ENCODE peak calls at places on chromosomes 7 and 10, in four cellular contexts. One of them, this sample, is unnamed.

GRCh38 chr10:94027197-94027596 is 33.5 kb downstream of the PLCE1 start:
- DNase-seq in neural crest cell: no peak
- DNase-seq in naive thymus-derived CD8-positive, alpha-beta T cell: no peak
- DNase-seq in amygdala: no peak
- DNase-seq in this sample: no peak

GRCh38 chr10:79242620-79243152 is 104.6 kb upstream of the PPIF start:
- DNase-seq in neural crest cell: peak
- DNase-seq in naive thymus-derived CD8-positive, alpha-beta T cell: peak
- DNase-seq in amygdala: peak
- DNase-seq in this sample: peak

GRCh38 chr7:130821864-130822263 is 87.9 kb upstream of the KLF14 start:
- DNase-seq in neural crest cell: no peak
- DNase-seq in naive thymus-derived CD8-positive, alpha-beta T cell: no peak
- DNase-seq in amygdala: no peak
- DNase-seq in this sample: no peak

GRCh38 chr7:117212969-117213877 is 109.6 kb downstream of the WNT2 start:
- DNase-seq in neural crest cell: peak
- DNase-seq in naive thymus-derived CD8-positive, alpha-beta T cell: peak
- DNase-seq in amygdala: no peak
- DNase-seq in this sample: no peak

GRCh38 chr10:131738396-131738735 is 162.4 kb upstream of the PPP2R2D start:
- DNase-seq in neural crest cell: no peak
- DNase-seq in naive thymus-derived CD8-positive, alpha-beta T cell: no peak
- DNase-seq in amygdala: no peak
- DNase-seq in this sample: no peak

GRCh38 chr10:91360434-91360833 is 49.7 kb upstream of the HECTD2 start:
- DNase-seq in neural crest cell: no peak
- DNase-seq in naive thymus-derived CD8-positive, alpha-beta T cell: no peak
- DNase-seq in amygdala: no peak
- DNase-seq in this sample: no peak

GRCh38 chr7:106092204-106092603 is 19.9 kb downstream of the SYPL1 start:
- DNase-seq in neural crest cell: no peak
- DNase-seq in naive thymus-derived CD8-positive, alpha-beta T cell: no peak
- DNase-seq in amygdala: no peak
- DNase-seq in this sample: no peak

GRCh38 chr10:100168313-100168643 is 17.6 kb downstream of the ERLIN1 start:
- DNase-seq in neural crest cell: no peak
- DNase-seq in naive thymus-derived CD8-positive, alpha-beta T cell: no peak
- DNase-seq in amygdala: no peak
- DNase-seq in this sample: no peak

GRCh38 chr10:128914681-128915080 is 552.4 kb upstream of the MGMT start:
- DNase-seq in neural crest cell: no peak
- DNase-seq in naive thymus-derived CD8-positive, alpha-beta T cell: no peak
- DNase-seq in amygdala: no peak
- DNase-seq in this sample: no peak

GRCh38 chr10:104099274-104099673 is 13.6 kb upstream of the COL17A1 start:
- DNase-seq in neural crest cell: no peak
- DNase-seq in naive thymus-derived CD8-positive, alpha-beta T cell: no peak
- DNase-seq in amygdala: no peak
- DNase-seq in this sample: no peak

GRCh38 chr10:28503114-28503513 is 29.8 kb upstream of the WAC start:
- DNase-seq in neural crest cell: no peak
- DNase-seq in naive thymus-derived CD8-positive, alpha-beta T cell: no peak
- DNase-seq in amygdala: no peak
- DNase-seq in this sample: no peak

GRCh38 chr10:89332718-89333281 is 5.0 kb downstream of the IFIT3 start:
- DNase-seq in neural crest cell: no peak
- DNase-seq in naive thymus-derived CD8-positive, alpha-beta T cell: peak
- DNase-seq in amygdala: no peak
- DNase-seq in this sample: no peak

GRCh38 chr7:112400141-112400540 is 50.1 kb upstream of the IFRD1 start:
- DNase-seq in neural crest cell: no peak
- DNase-seq in naive thymus-derived CD8-positive, alpha-beta T cell: no peak
- DNase-seq in amygdala: no peak
- DNase-seq in this sample: no peak

GRCh38 chr7:44071726-44072363 is 6.5 kb upstream of the PGAM2 start:
- DNase-seq in neural crest cell: no peak
- DNase-seq in naive thymus-derived CD8-positive, alpha-beta T cell: no peak
- DNase-seq in amygdala: no peak
- DNase-seq in this sample: no peak

GRCh38 chr7:143884276-143884977 is 17.5 kb downstream of the TCAF1 start:
- DNase-seq in neural crest cell: no peak
- DNase-seq in naive thymus-derived CD8-positive, alpha-beta T cell: no peak
- DNase-seq in amygdala: no peak
- DNase-seq in this sample: no peak

GRCh38 chr7:5595545-5596045 is 172.0 kb upstream of the TNRC18 start:
- DNase-seq in neural crest cell: no peak
- DNase-seq in naive thymus-derived CD8-positive, alpha-beta T cell: no peak
- DNase-seq in amygdala: no peak
- DNase-seq in this sample: no peak

GRCh38 chr7:46257766-46258448 is 336.8 kb upstream of the IGFBP3 start:
- DNase-seq in neural crest cell: no peak
- DNase-seq in naive thymus-derived CD8-positive, alpha-beta T cell: no peak
- DNase-seq in amygdala: no peak
- DNase-seq in this sample: no peak

GRCh38 chr10:123549761-123550454 is 116.2 kb upstream of the GPR26 start:
- DNase-seq in neural crest cell: no peak
- DNase-seq in naive thymus-derived CD8-positive, alpha-beta T cell: no peak
- DNase-seq in amygdala: no peak
- DNase-seq in this sample: no peak

GRCh38 chr7:112692333-112692732 is 97.9 kb downstream of the TMEM168 start:
- DNase-seq in neural crest cell: no peak
- DNase-seq in naive thymus-derived CD8-positive, alpha-beta T cell: no peak
- DNase-seq in amygdala: no peak
- DNase-seq in this sample: no peak

GRCh38 chr7:2759736-2760097 is 71.7 kb downstream of the AMZ1 start:
- DNase-seq in neural crest cell: no peak
- DNase-seq in naive thymus-derived CD8-positive, alpha-beta T cell: no peak
- DNase-seq in amygdala: no peak
- DNase-seq in this sample: no peak

GRCh38 chr10:94183666-94184264 is 179.0 kb downstream of the NOC3L start:
- DNase-seq in neural crest cell: no peak
- DNase-seq in naive thymus-derived CD8-positive, alpha-beta T cell: no peak
- DNase-seq in amygdala: no peak
- DNase-seq in this sample: no peak

This sample was measured in C1 segment of cervical spinal cord.